ENCODE peak calls at places on chromosomes 12 and 14, in six cellular contexts. One of them, this sample, is unnamed.

GRCh38 chr12:8455727-8456360 is at the start of gene CLEC6A:
- DNase-seq in NB4: no peak
- DNase-seq in NCI-H1436 treated with DMSO at 0.1 percent for 48 hours: no peak
- DNase-seq in ascending aorta: no peak
- DNase-seq in heart right ventricle: no peak
- DNase-seq in GM19239: no peak
- DNase-seq in this sample: no peak

GRCh38 chr12:105466901-105467598 is 136.6 kb downstream of the C12orf75 start:
- DNase-seq in ascending aorta: no peak
- DNase-seq in NCI-H1436 treated with DMSO at 0.1 percent for 48 hours: no peak
- DNase-seq in GM19239: no peak
- DNase-seq in heart right ventricle: no peak
- DNase-seq in NB4: no peak
- DNase-seq in this sample: no peak

GRCh38 chr12:56878010-56878339 is 56.2 kb downstream of the SDR9C7 start:
- DNase-seq in GM19239: no peak
- DNase-seq in NB4: peak
- DNase-seq in ascending aorta: no peak
- DNase-seq in heart right ventricle: no peak
- DNase-seq in NCI-H1436 treated with DMSO at 0.1 percent for 48 hours: no peak
- DNase-seq in this sample: no peak

GRCh38 chr12:62581288-62582064 is 114.8 kb downstream of the MON2 start:
- DNase-seq in NB4: peak
- DNase-seq in GM19239: no peak
- DNase-seq in NCI-H1436 treated with DMSO at 0.1 percent for 48 hours: no peak
- DNase-seq in ascending aorta: no peak
- DNase-seq in heart right ventricle: peak
- DNase-seq in this sample: peak

GRCh38 chr12:121812320-121812871 is 8.6 kb downstream of the SETD1B start:
- DNase-seq in NCI-H1436 treated with DMSO at 0.1 percent for 48 hours: no peak
- DNase-seq in NB4: no peak
- DNase-seq in GM19239: peak
- DNase-seq in ascending aorta: no peak
- DNase-seq in heart right ventricle: peak
- DNase-seq in this sample: peak

GRCh38 chr12:87809916-87810315 is 219.3 kb downstream of the C12orf50 start:
- DNase-seq in ascending aorta: no peak
- DNase-seq in heart right ventricle: no peak
- DNase-seq in NCI-H1436 treated with DMSO at 0.1 percent for 48 hours: no peak
- DNase-seq in GM19239: no peak
- DNase-seq in NB4: no peak
- DNase-seq in this sample: no peak

GRCh38 chr14:82075566-82075965 is 541.9 kb upstream of the SEL1L start:
- DNase-seq in GM19239: no peak
- DNase-seq in NCI-H1436 treated with DMSO at 0.1 percent for 48 hours: no peak
- DNase-seq in heart right ventricle: peak
- DNase-seq in ascending aorta: no peak
- DNase-seq in NB4: peak
- DNase-seq in this sample: peak

GRCh38 chr12:116261525-116262100 is 15.9 kb downstream of the MED13L start:
- DNase-seq in heart right ventricle: no peak
- DNase-seq in NB4: no peak
- DNase-seq in GM19239: no peak
- DNase-seq in ascending aorta: no peak
- DNase-seq in NCI-H1436 treated with DMSO at 0.1 percent for 48 hours: no peak
- DNase-seq in this sample: no peak

GRCh38 chr12:25979563-25979962 is 21.1 kb downstream of the RASSF8 start:
- DNase-seq in heart right ventricle: no peak
- DNase-seq in ascending aorta: no peak
- DNase-seq in NCI-H1436 treated with DMSO at 0.1 percent for 48 hours: no peak
- DNase-seq in NB4: no peak
- DNase-seq in GM19239: no peak
- DNase-seq in this sample: no peak

GRCh38 chr12:47741340-47741703 is 16.0 kb upstream of the ENDOU start:
- DNase-seq in ascending aorta: peak
- DNase-seq in NB4: peak
- DNase-seq in GM19239: no peak
- DNase-seq in heart right ventricle: peak
- DNase-seq in NCI-H1436 treated with DMSO at 0.1 percent for 48 hours: no peak
- DNase-seq in this sample: peak

GRCh38 chr14:24070285-24071143 is 848 bp upstream of the CPNE6 start:
- DNase-seq in ascending aorta: no peak
- DNase-seq in NCI-H1436 treated with DMSO at 0.1 percent for 48 hours: no peak
- DNase-seq in GM19239: no peak
- DNase-seq in heart right ventricle: no peak
- DNase-seq in NB4: peak
- DNase-seq in this sample: no peak

GRCh38 chr12:25972783-25973182 is 14.3 kb downstream of the RASSF8 start:
- DNase-seq in heart right ventricle: no peak
- DNase-seq in NB4: no peak
- DNase-seq in ascending aorta: no peak
- DNase-seq in NCI-H1436 treated with DMSO at 0.1 percent for 48 hours: no peak
- DNase-seq in GM19239: no peak
- DNase-seq in this sample: no peak

GRCh38 chr12:5537771-5538170 is 105.9 kb downstream of the NTF3 start:
- DNase-seq in NCI-H1436 treated with DMSO at 0.1 percent for 48 hours: no peak
- DNase-seq in ascending aorta: no peak
- DNase-seq in NB4: no peak
- DNase-seq in heart right ventricle: no peak
- DNase-seq in GM19239: no peak
- DNase-seq in this sample: no peak

GRCh38 chr14:33647385-33647786 is 303.5 kb downstream of the EGLN3 start:
- DNase-seq in ascending aorta: no peak
- DNase-seq in NCI-H1436 treated with DMSO at 0.1 percent for 48 hours: no peak
- DNase-seq in GM19239: no peak
- DNase-seq in heart right ventricle: no peak
- DNase-seq in NB4: peak
- DNase-seq in this sample: no peak

GRCh38 chr12:94754653-94755052 is 104.3 kb upstream of the TMCC3 start:
- DNase-seq in NB4: no peak
- DNase-seq in GM19239: no peak
- DNase-seq in NCI-H1436 treated with DMSO at 0.1 percent for 48 hours: no peak
- DNase-seq in ascending aorta: no peak
- DNase-seq in heart right ventricle: no peak
- DNase-seq in this sample: no peak

GRCh38 chr12:108491256-108491655 is 23.8 kb upstream of the FICD start:
- DNase-seq in NCI-H1436 treated with DMSO at 0.1 percent for 48 hours: no peak
- DNase-seq in heart right ventricle: no peak
- DNase-seq in GM19239: no peak
- DNase-seq in ascending aorta: no peak
- DNase-seq in NB4: no peak
- DNase-seq in this sample: no peak

GRCh38 chr12:90013409-90013808 is 304.8 kb upstream of the ATP2B1 start:
- DNase-seq in heart right ventricle: no peak
- DNase-seq in ascending aorta: no peak
- DNase-seq in NCI-H1436 treated with DMSO at 0.1 percent for 48 hours: no peak
- DNase-seq in NB4: peak
- DNase-seq in GM19239: no peak
- DNase-seq in this sample: no peak

GRCh38 chr12:6038160-6038559 is 86.3 kb downstream of the VWF start:
- DNase-seq in NB4: peak
- DNase-seq in ascending aorta: no peak
- DNase-seq in GM19239: peak
- DNase-seq in NCI-H1436 treated with DMSO at 0.1 percent for 48 hours: no peak
- DNase-seq in heart right ventricle: no peak
- DNase-seq in this sample: no peak

GRCh38 chr12:113555226-113555625 is 83.6 kb upstream of the LHX5 start:
- DNase-seq in heart right ventricle: no peak
- DNase-seq in ascending aorta: no peak
- DNase-seq in NB4: no peak
- DNase-seq in GM19239: no peak
- DNase-seq in NCI-H1436 treated with DMSO at 0.1 percent for 48 hours: no peak
- DNase-seq in this sample: no peak

GRCh38 chr12:48183091-48183875 is at the start of gene CCDC184:
- DNase-seq in NCI-H1436 treated with DMSO at 0.1 percent for 48 hours: no peak
- DNase-seq in GM19239: no peak
- DNase-seq in heart right ventricle: peak
- DNase-seq in ascending aorta: peak
- DNase-seq in NB4: peak
- DNase-seq in this sample: peak

GRCh38 chr14:21868442-21869046 is 194.9 kb upstream of the OR4E1 start:
- DNase-seq in heart right ventricle: no peak
- DNase-seq in GM19239: peak
- DNase-seq in NCI-H1436 treated with DMSO at 0.1 percent for 48 hours: no peak
- DNase-seq in ascending aorta: no peak
- DNase-seq in NB4: peak
- DNase-seq in this sample: peak

GRCh38 chr14:103121846-103122577 is 1.2 kb upstream of the TNFAIP2 start:
- DNase-seq in heart right ventricle: peak
- DNase-seq in ascending aorta: peak
- DNase-seq in NCI-H1436 treated with DMSO at 0.1 percent for 48 hours: peak
- DNase-seq in NB4: peak
- DNase-seq in GM19239: no peak
- DNase-seq in this sample: peak

GRCh38 chr12:15584366-15585041 is 204.7 kb downstream of the EPS8 start:
- DNase-seq in GM19239: no peak
- DNase-seq in heart right ventricle: no peak
- DNase-seq in NCI-H1436 treated with DMSO at 0.1 percent for 48 hours: no peak
- DNase-seq in NB4: peak
- DNase-seq in ascending aorta: no peak
- DNase-seq in this sample: no peak

GRCh38 chr12:16165506-16165905 is 112.0 kb downstream of the SLC15A5 start:
- DNase-seq in GM19239: no peak
- DNase-seq in ascending aorta: peak
- DNase-seq in heart right ventricle: no peak
- DNase-seq in NB4: peak
- DNase-seq in NCI-H1436 treated with DMSO at 0.1 percent for 48 hours: peak
- DNase-seq in this sample: peak

GRCh38 chr12:85092814-85093370 is 56.7 kb downstream of the LRRIQ1 start:
- DNase-seq in NB4: no peak
- DNase-seq in ascending aorta: no peak
- DNase-seq in NCI-H1436 treated with DMSO at 0.1 percent for 48 hours: no peak
- DNase-seq in heart right ventricle: no peak
- DNase-seq in GM19239: no peak
- DNase-seq in this sample: no peak

GRCh38 chr14:106842687-106843086 is 1316.3 kb downstream of the TMEM121 start:
- DNase-seq in ascending aorta: no peak
- DNase-seq in GM19239: no peak
- DNase-seq in NB4: no peak
- DNase-seq in NCI-H1436 treated with DMSO at 0.1 percent for 48 hours: no peak
- DNase-seq in heart right ventricle: no peak
- DNase-seq in this sample: no peak

This sample was measured in left cardiac atrium.